ENCODE peak calls at places on chromosomes 11 and 22, in ten cellular contexts. Z is IMR-90, J is astrocyte, C is K562, X is GM23248, G is fibroblast of lung, F is Karpas-422, M is H1, W is HCT116, E is mammary epithelial cell. Y is an unnamed sample. For H3K9me3, the result is how much of the 10 kb centered on the place peaks cover.

GRCh38 chr22:29907753-29908515 is 25.0 kb downstream of the MTMR3 start:
- DNase-seq in Z (peak), J (peak), C (peak), X (peak), G (peak), F (no peak), M (no peak), W (peak), E (peak), Y (no peak)

GRCh38 chr11:128965485-128965884 is 22.8 kb upstream of the TP53AIP1 start:
- DNase-seq in Z (no peak), J (no peak), C (no peak), X (no peak), G (peak), F (no peak), M (no peak), W (no peak), E (no peak), Y (no peak)

GRCh38 chr11:35553021-35553420 is 27.6 kb upstream of the PAMR1 start:
- DNase-seq in Z (peak), J (no peak), C (no peak), X (no peak), G (no peak), F (no peak), M (no peak), W (no peak), E (no peak), Y (no peak)

GRCh38 chr22:27952091-27952490 is 33.0 kb upstream of the PITPNB start:
- DNase-seq in Z (peak), J (peak), C (no peak), X (peak), G (peak), F (no peak), M (no peak), W (no peak), E (no peak), Y (no peak)

GRCh38 chr11:46363455-46363920 is 16.2 kb downstream of the DGKZ start:
- DNase-seq in Z (peak), J (peak), C (no peak), X (peak), G (no peak), F (no peak), M (no peak), W (peak), E (peak), Y (no peak)

GRCh38 chr11:81373986-81374385 is 1359.7 kb downstream of the FAM181B start:
- DNase-seq in Z (no peak), J (no peak), C (no peak), X (no peak), G (no peak), F (no peak), M (no peak), W (no peak), E (no peak), Y (no peak)

GRCh38 chr11:122095950-122096942 is 19.8 kb downstream of the BLID start:
- DNase-seq in Z (peak), J (peak), C (no peak), X (peak), G (no peak), F (no peak), M (no peak), W (no peak), E (peak), Y (no peak)

GRCh38 chr11:112863304-112863703 is 97.9 kb upstream of the NCAM1 start:
- DNase-seq in Z (no peak), J (no peak), C (no peak), X (no peak), G (no peak), F (no peak), M (no peak), W (no peak), E (no peak), Y (no peak)

GRCh38 chr11:77361184-77361583 is 59.7 kb upstream of the GDPD4 start:
- DNase-seq in Z (peak), J (peak), C (no peak), X (peak), G (no peak), F (no peak), M (no peak), W (no peak), E (peak), Y (peak)

GRCh38 chr11:67498544-67498972 is 6.6 kb downstream of the PITPNM1 start:
- DNase-seq in Z (no peak), J (no peak), C (no peak), X (no peak), G (no peak), F (no peak), M (no peak), W (no peak), E (no peak), Y (no peak)

GRCh38 chr11:36282926-36283325 is 6.3 kb downstream of the COMMD9 start:
- DNase-seq in Z (no peak), J (no peak), C (no peak), X (no peak), G (no peak), F (no peak), M (no peak), W (no peak), E (no peak), Y (peak)

GRCh38 chr11:72243173-72243566 is 806 bp downstream of the PHOX2A start:
- DNase-seq in Z (no peak), J (no peak), C (no peak), X (no peak), G (no peak), F (no peak), M (no peak), W (no peak), E (no peak), Y (no peak)

GRCh38 chr11:101863361-101863760 is 51.4 kb upstream of the CEP126 start:
- DNase-seq in Z (peak), J (peak), C (no peak), X (peak), G (peak), F (no peak), M (no peak), W (no peak), E (no peak), Y (no peak)

GRCh38 chr11:36309779-36310178 is 13.7 kb downstream of the PRR5L start:
- DNase-seq in Z (peak), J (no peak), C (no peak), X (no peak), G (no peak), F (no peak), M (no peak), W (no peak), E (no peak), Y (no peak)

GRCh38 chr11:81990659-81991443 is 742.8 kb downstream of the FAM181B start:
- DNase-seq in Z (no peak), J (no peak), C (no peak), X (no peak), G (no peak), F (no peak), M (no peak), W (no peak), E (no peak), Y (no peak)

GRCh38 chr22:29641781-29642355 is 38.4 kb downstream of the NF2 start:
- DNase-seq in Z (no peak), J (no peak), C (no peak), X (peak), G (no peak), F (no peak), M (no peak), W (no peak), E (no peak), Y (no peak)

GRCh38 chr11:1221848-1222311 is 986 bp upstream of the MUC5B start:
- DNase-seq in Z (no peak), J (no peak), C (no peak), X (no peak), G (no peak), F (no peak), M (no peak), W (no peak), E (no peak), Y (peak)

GRCh38 chr22:35656284-35656752 is 8.1 kb downstream of the APOL6 start:
- DNase-seq in Z (no peak), J (no peak), C (no peak), X (no peak), G (no peak), F (no peak), M (no peak), W (no peak), E (no peak), Y (no peak)

GRCh38 chr11:114288139-114288538 is 8.1 kb upstream of the NNMT start:
- DNase-seq in Z (no peak), J (no peak), C (no peak), X (no peak), G (no peak), F (no peak), M (no peak), W (no peak), E (no peak), Y (no peak)

GRCh38 chr11:114291847-114292680 is 4.1 kb upstream of the NNMT start:
- DNase-seq in Z (peak), J (peak), C (no peak), X (peak), G (peak), F (no peak), M (no peak), W (no peak), E (peak), Y (no peak)

GRCh38 chr11:114291381-114291780 is 4.8 kb upstream of the NNMT start:
- DNase-seq in Z (peak), J (peak), C (no peak), X (peak), G (no peak), F (no peak), M (no peak), W (no peak), E (no peak), Y (no peak)

GRCh38 chr11:114289779-114290178 is 6.4 kb upstream of the NNMT start:
- DNase-seq in Z (no peak), J (no peak), C (no peak), X (peak), G (no peak), F (no peak), M (no peak), W (no peak), E (no peak), Y (no peak)

GRCh38 chr11:114290503-114291239 is 5.5 kb upstream of the NNMT start:
- DNase-seq in Z (no peak), J (peak), C (no peak), X (peak), G (no peak), F (no peak), M (no peak), W (no peak), E (no peak), Y (no peak)
- H3K27ac ChIP-seq in Z (no peak), J (peak), C (no peak), X (peak), G (peak), F (no peak), M (no peak), W (no peak), E (no peak), Y (no peak)

DNA sequence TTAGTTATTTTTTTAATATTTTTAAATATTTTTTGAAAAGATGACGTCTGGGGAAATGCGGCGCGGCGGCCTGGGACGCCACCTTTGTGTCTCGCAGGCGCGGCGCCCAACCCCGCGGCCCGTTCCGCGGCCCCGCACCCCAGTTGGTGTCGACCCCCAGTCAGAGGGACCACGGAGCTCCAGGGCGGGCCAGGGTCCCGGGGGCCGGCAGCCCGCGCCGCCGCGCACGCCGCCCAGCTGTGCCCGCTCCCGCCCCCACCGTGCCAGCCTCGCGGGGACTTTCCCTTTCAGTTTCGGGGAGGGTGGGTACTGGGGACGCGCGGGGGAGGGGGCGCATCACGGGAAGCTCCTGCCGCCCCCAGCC is 1.6 kb downstream of the CCND1 start:
- DNase-seq in Z (no peak), J (no peak), C (peak), X (peak), G (no peak), F (no peak), M (no peak), W (no peak), E (no peak), Y (no peak)
- H3K9ac ChIP-seq in Z (peak), J (peak), C (peak), X (peak), G (peak), F (peak), M (no peak), W (peak), E (peak), Y (peak)

GRCh38 chr22:48749555-48750227 is 1078.0 kb downstream of the BRD1 start:
- DNase-seq in Z (no peak), J (no peak), C (no peak), X (no peak), G (no peak), F (no peak), M (no peak), W (no peak), E (no peak), Y (peak)
- H3K9me3 ChIP-seq in Z (half or more), J (under half), C (under half), X (under half), G (under half), F (under half), M (under half), W (under half), E (half or more), Y (under half)

GRCh38 chr22:42611076-42611475 is 3.6 kb downstream of the POLDIP3 start:
- DNase-seq in Z (peak), J (no peak), C (no peak), X (peak), G (peak), F (no peak), M (no peak), W (no peak), E (no peak), Y (no peak)

GRCh38 chr22:42612336-42612735 is 2.3 kb downstream of the POLDIP3 start:
- DNase-seq in Z (no peak), J (no peak), C (no peak), X (no peak), G (no peak), F (no peak), M (no peak), W (no peak), E (no peak), Y (no peak)

GRCh38 chr22:42615092-42615859 is 593 bp upstream of the POLDIP3 start:
- DNase-seq in Z (peak), J (peak), C (peak), X (peak), G (peak), F (peak), M (peak), W (peak), E (peak), Y (peak)

GRCh38 chr22:42614312-42615091 is at the start of gene POLDIP3:
- DNase-seq in Z (peak), J (peak), C (peak), X (peak), G (peak), F (peak), M (peak), W (peak), E (peak), Y (peak)

GRCh38 chr22:42613869-42614268 is 814 bp downstream of the POLDIP3 start:
- DNase-seq in Z (no peak), J (peak), C (no peak), X (peak), G (no peak), F (no peak), M (no peak), W (no peak), E (peak), Y (no peak)
- H3K27ac ChIP-seq in Z (peak), J (peak), C (peak), X (peak), G (peak), F (peak), M (peak), W (peak), E (peak), Y (peak)

GRCh38 chr11:64206457-64207246 is at the start of gene FERMT3:
- DNase-seq in Z (no peak), J (no peak), C (peak), X (no peak), G (no peak), F (peak), M (no peak), W (no peak), E (no peak), Y (no peak)
- H3K9ac ChIP-seq in Z (no peak), J (peak), C (peak), X (peak), G (peak), F (peak), M (no peak), W (no peak), E (no peak), Y (no peak)

DNA sequence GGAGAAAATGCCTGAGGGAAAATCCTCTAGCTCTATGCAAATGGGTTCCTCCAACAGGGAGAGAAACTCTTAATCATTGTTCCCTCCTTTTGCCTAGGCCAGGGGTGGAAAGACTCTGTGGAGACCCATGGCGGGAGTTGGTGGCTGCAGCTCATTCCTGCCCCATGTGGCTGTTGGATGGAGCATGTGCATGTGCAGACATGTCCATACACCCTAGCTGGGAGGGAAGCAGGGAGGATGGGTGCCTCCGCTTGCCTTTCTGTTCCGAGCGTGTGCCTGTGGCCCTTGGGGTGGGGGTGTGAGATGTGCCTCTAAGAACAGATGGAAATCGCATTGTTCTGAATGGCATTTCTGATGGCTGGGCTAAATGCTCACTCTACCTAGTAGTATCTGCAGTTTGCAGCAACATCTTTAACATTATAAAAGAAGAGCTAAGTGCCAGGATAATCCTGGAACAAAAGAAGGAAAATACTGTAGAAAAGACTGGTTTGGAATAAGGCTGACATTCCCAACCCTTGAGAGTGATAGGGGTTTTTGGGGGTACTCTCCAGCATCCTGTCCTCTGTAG is 31.7 kb downstream of the METTL15 start:
- DNase-seq in Z (no peak), J (no peak), C (no peak), X (no peak), G (no peak), F (no peak), M (no peak), W (no peak), E (no peak), Y (no peak)
- H3K9me3 ChIP-seq in Z (under half), J (under half), C (under half), X (under half), G (under half), F (under half), M (half or more), W (under half), E (under half), Y (half or more)

GRCh38 chr11:33697997-33698396 is 2.6 kb downstream of the C11orf91 start:
- DNase-seq in Z (no peak), J (no peak), C (no peak), X (no peak), G (no peak), F (no peak), M (no peak), W (no peak), E (no peak), Y (no peak)

GRCh38 chr11:33700425-33701271 is at the start of gene C11orf91:
- DNase-seq in Z (peak), J (peak), C (peak), X (peak), G (peak), F (peak), M (peak), W (peak), E (peak), Y (peak)

GRCh38 chr11:33698921-33699320 is 1.7 kb downstream of the C11orf91 start:
- DNase-seq in Z (no peak), J (no peak), C (no peak), X (no peak), G (no peak), F (no peak), M (no peak), W (no peak), E (no peak), Y (no peak)

GRCh38 chr11:33701302-33701701 is 676 bp upstream of the C11orf91 start:
- DNase-seq in Z (peak), J (peak), C (no peak), X (peak), G (peak), F (no peak), M (no peak), W (no peak), E (peak), Y (no peak)

GRCh38 chr11:33699515-33700424 is 856 bp downstream of the C11orf91 start:
- DNase-seq in Z (no peak), J (no peak), C (peak), X (peak), G (no peak), F (no peak), M (no peak), W (no peak), E (peak), Y (no peak)
- H3K27ac ChIP-seq in Z (peak), J (peak), C (no peak), X (peak), G (peak), F (no peak), M (no peak), W (no peak), E (peak), Y (no peak)